ENCODE peak calls at places on chromosome 13, in four cellular contexts. I is prostate gland, X is HepG2, Z is spleen. V is an unnamed sample. For H3K9me3, the result is how much of the 10 kb centered on the place peaks cover.

GRCh38 chr13:24680258-24680920 is at the start of gene ATP12A:
- DNase-seq in Z (no peak), I (peak), X (no peak), V (peak)

GRCh38 chr13:38159710-38160109 is 189.9 kb upstream of the UFM1 start:
- DNase-seq in X (no peak), I (no peak), Z (no peak), V (no peak)

GRCh38 chr13:51097353-51098043 is 13.6 kb downstream of the C13orf42 start:
- DNase-seq in X (no peak), Z (no peak), I (no peak), V (no peak)

GRCh38 chr13:102598061-102598460 is 1.3 kb downstream of the TPP2 start:
- DNase-seq in I (no peak), Z (no peak), X (no peak), V (no peak)

GRCh38 chr13:60328073-60328472 is 68.9 kb upstream of the TDRD3 start:
- DNase-seq in X (no peak), Z (no peak), I (no peak), V (no peak)

GRCh38 chr13:33125821-33126570 is 109.8 kb downstream of the KL start:
- DNase-seq in X (peak), I (peak), Z (no peak), V (peak)

GRCh38 chr13:106129273-106129672 is 406.2 kb downstream of the EFNB2 start:
- DNase-seq in Z (no peak), X (no peak), I (no peak), V (no peak)

GRCh38 chr13:30196025-30196424 is 111.3 kb downstream of the KATNAL1 start:
- DNase-seq in I (no peak), X (no peak), Z (no peak), V (no peak)

GRCh38 chr13:59261928-59262488 is 901.7 kb downstream of the DIAPH3 start:
- DNase-seq in I (no peak), Z (no peak), X (peak), V (no peak)

GRCh38 chr13:43057653-43058317 is 34.4 kb downstream of the DNAJC15 start:
- DNase-seq in I (no peak), X (peak), Z (no peak), V (no peak)

GRCh38 chr13:37934339-37935191 is 65.0 kb upstream of the TRPC4 start:
- DNase-seq in I (no peak), Z (no peak), X (no peak), V (no peak)

GRCh38 chr13:50006426-50007135 is 8.7 kb upstream of the KCNRG start:
- DNase-seq in Z (no peak), I (no peak), X (no peak), V (no peak)

GRCh38 chr13:50345804-50346203 is 330.6 kb downstream of the KCNRG start:
- DNase-seq in Z (no peak), I (no peak), X (no peak), V (no peak)

DNA sequence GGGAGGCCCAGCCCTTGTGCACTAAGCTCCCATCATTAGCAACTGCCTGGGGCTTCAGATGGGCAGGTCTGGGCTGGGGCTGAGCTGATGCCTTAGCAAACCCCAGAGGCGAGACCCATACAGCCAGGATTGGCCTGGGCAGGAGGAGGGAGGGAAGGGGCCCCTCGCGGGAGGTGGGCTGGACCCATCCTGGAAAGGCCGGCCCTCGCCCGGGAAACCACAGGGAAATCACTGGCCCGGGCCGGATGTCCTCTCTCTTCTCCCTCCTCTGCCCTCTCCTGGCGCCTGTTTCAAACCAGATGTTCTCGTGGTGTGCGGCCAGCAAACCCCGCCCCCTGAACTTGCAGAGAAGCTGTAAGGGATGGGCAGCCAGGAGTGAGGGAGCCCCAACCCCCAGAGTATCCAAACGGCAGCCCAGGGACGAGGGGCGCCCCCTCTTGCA is 43.1 kb downstream of the TMEM255B start:
- DNase-seq in I (no peak), Z (peak), X (peak), V (peak)
- TF ChIP-seq POLR2AphosphoS5 in I (no peak), Z (peak), X (no peak), V (no peak)

DNA sequence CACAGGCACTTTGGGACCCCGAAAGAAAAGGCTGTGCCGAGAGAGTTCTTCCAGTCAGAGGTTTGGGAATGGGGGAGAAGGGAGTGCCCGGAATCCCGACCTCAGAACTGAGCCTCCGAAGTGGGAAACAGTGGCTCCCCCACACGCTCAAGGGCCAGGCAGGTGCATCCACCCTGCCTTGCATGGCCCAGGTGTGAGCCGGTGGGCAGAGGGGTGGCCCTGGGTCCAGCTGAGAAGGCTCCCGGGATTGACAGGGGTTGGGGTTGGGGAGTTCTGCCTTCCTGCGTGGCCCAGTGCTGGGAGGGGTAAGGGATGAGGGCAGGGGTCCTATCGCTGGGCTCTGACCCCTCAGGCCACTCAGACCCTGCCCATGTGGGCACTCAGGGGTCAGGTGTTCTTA is 163.5 kb upstream of the TUBA3C start:
- DNase-seq in X (no peak), Z (no peak), I (no peak), V (no peak)
- H3K9me3 ChIP-seq in X (under half), Z (under half), I (under half), V (under half)

DNA sequence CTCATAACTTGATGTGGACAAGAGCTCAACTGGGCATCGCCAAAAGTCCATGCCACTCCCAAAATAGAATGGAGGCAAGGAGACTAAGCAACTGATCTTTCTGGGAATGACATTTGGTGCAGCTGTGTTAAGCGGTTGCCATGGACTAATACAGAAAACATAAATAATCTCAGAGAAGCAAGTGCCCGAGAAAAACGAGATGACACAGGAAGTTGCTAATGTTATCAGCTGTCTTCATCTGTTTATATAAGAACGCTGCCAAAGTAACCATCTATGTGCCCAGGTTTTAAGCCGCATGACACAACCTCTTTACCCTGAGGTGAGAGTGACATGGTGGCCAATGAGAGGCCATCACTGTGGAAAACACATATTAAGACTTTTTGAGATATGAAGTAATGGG is 54.9 kb upstream of the SACS start:
- DNase-seq in I (peak), X (peak), Z (no peak), V (no peak)
- H3K27ac ChIP-seq in I (no peak), X (no peak), Z (no peak), V (no peak)

GRCh38 chr13:27170521-27171243 is 929 bp downstream of the USP12 start:
- DNase-seq in Z (peak), X (peak), I (peak), V (peak)
- TF ChIP-seq POLR2AphosphoS5 in Z (peak), X (no peak), I (no peak), V (no peak)

GRCh38 chr13:19185086-19185864 is 3.7 kb upstream of the TUBA3C start:
- DNase-seq in X (no peak), I (peak), Z (peak), V (peak)

GRCh38 chr13:19181621-19182485 is at the start of gene TUBA3C:
- DNase-seq in Z (no peak), I (peak), X (no peak), V (peak)

GRCh38 chr13:19184176-19184575 is 2.6 kb upstream of the TUBA3C start:
- DNase-seq in Z (no peak), X (no peak), I (peak), V (peak)

GRCh38 chr13:19182536-19182935 is 912 bp upstream of the TUBA3C start:
- DNase-seq in Z (no peak), X (no peak), I (no peak), V (peak)

DNA sequence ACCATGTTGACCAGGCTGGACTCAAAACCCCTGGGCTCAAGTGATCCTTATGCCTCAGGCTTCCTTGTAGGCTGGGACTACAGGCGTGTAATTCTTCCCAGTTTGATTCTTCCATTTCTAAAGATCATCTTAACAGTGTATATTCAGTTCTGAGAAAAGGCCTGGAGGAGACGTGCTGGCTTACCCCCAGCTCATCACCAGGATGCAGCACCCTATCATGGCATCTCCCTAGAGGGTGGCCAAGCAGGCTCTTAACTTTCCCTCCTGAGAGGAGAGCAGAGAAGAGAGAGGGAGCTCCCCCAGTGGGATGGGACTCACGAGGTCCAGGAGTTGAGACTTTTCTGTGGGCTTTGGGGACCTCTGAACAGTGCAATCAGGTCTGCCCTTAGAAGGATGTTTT is 2.1 kb upstream of the TUBA3C start:
- DNase-seq in Z (no peak), I (peak), X (no peak), V (no peak)
- H3K9me3 ChIP-seq in Z (under half), I (under half), X (under half), V (under half)

GRCh38 chr13:91135376-91135775 is 212.1 kb upstream of the MIR17HG start:
- DNase-seq in Z (no peak), X (no peak), I (no peak), V (no peak)

GRCh38 chr13:91134773-91135124 is 212.7 kb upstream of the MIR17HG start:
- DNase-seq in X (no peak), Z (no peak), I (no peak), V (no peak)

GRCh38 chr13:91136806-91137205 is 210.7 kb upstream of the MIR17HG start:
- DNase-seq in X (no peak), Z (no peak), I (no peak), V (no peak)

GRCh38 chr13:91133941-91134772 is 213.3 kb upstream of the MIR17HG start:
- DNase-seq in X (peak), Z (no peak), I (peak), V (no peak)

DNA sequence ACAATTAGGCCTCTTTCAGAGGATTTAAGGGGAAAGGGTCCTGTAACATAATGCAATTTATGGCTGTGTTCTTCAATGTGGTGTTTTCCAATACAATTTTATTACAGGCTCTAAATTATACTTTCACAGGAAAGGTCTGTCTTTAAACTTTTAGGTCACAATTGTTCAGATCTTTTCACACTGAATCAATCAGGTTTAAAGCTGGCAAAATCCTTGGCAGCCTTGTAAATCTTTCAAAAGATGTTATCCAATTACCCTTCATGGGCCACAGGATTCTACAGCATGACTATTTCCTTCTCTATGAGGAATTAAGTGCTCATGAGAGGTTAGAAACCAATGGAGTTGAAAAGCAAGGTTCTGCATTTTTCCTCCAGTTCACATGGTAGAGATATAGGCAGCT is 211.5 kb upstream of the MIR17HG start:
- DNase-seq in Z (no peak), I (no peak), X (no peak), V (no peak)
- H3K27ac ChIP-seq in Z (no peak), I (no peak), X (no peak), V (no peak)

GRCh38 chr13:45339867-45340266 is 1.1 kb downstream of the TPT1 start:
- DNase-seq in X (no peak), Z (no peak), I (no peak), V (no peak)

GRCh38 chr13:45341799-45342584 is 1.0 kb upstream of the TPT1 start:
- DNase-seq in Z (no peak), I (peak), X (no peak), V (no peak)

GRCh38 chr13:45339399-45339798 is 1.6 kb downstream of the TPT1 start:
- DNase-seq in Z (no peak), I (no peak), X (no peak), V (no peak)

GRCh38 chr13:45341034-45341798 is at the start of gene TPT1:
- DNase-seq in Z (peak), X (peak), I (peak), V (peak)

DNA sequence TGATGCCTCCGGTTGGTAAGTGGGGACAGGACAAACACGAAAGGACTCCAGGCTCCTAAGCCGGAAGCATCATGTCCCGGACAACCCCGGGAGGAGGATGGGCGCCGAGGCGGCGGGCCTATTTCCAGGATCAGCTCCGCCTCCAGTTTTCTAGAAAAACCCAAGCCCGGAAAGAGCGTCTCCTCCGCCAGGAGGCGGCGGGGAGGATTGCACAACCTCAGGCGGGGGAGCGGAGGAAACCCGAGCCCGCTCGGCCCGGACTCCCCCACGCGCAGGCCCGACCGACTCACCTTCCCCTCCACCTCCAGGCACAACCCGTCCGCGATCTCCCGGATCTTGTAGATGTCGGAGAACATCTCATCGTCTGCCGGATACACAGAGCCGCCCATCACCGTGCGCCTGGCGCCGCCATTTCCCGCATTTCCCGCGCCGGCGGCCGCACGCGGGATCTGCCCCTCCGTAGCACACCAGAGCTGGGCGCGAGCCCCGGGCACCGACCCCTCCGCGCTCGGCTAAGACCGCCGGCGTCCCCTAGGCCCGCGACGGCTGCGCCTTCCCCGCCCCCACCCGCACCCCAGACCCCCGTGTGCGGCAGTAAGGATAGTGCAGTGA is 455 bp downstream of the TPT1 start:
- DNase-seq in X (peak), I (peak), Z (peak), V (peak)
- TF ChIP-seq POLR2AphosphoS5 in X (no peak), I (peak), Z (no peak), V (peak)

DNA sequence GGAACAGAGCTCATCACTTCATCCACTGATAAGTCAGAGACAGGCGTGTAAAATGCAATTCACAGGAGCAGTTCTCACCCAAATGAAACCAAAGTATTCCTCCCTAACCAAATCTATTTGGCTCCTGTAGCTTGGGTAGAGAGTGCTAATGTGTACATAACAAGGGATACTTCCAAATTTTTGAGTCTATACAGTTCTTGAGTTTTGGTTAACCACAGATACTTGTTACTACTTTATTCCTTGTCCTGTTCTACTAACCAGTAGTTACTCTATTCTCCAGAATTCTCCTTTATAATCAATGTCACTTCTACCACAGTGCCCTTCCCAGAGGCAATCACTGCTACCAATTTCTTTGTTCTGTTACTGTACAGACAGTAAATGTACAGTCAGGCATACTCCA is 57.3 kb downstream of the ELF1 start:
- DNase-seq in X (no peak), Z (no peak), I (no peak), V (no peak)
- H3K9me3 ChIP-seq in X (under half), Z (under half), I (under half), V (under half)